ENCODE peak calls at places on chromosomes 16 and 17, in six cellular contexts. One of them, this sample, is unnamed. For H3K4me1, the result is how much of the 10 kb centered on the place peaks cover.

GRCh38 chr17:60941028-60941427 is 263.4 kb downstream of the BCAS3 start:
- ATAC-seq in body of pancreas: peak
- ATAC-seq in lower lobe of right lung: peak
- ATAC-seq in pancreas: no peak
- ATAC-seq in right lobe of liver: peak
- ATAC-seq in IMR-90: peak
- ATAC-seq in this sample: peak

GRCh38 chr17:30234954-30235353 is 543 bp downstream of the SLC6A4 start:
- ATAC-seq in body of pancreas: no peak
- ATAC-seq in lower lobe of right lung: peak
- ATAC-seq in pancreas: no peak
- ATAC-seq in right lobe of liver: no peak
- ATAC-seq in IMR-90: no peak
- ATAC-seq in this sample: no peak

GRCh38 chr17:47717845-47718621 is 15.0 kb upstream of the TBX21 start:
- ATAC-seq in body of pancreas: no peak
- ATAC-seq in lower lobe of right lung: peak
- ATAC-seq in pancreas: no peak
- ATAC-seq in right lobe of liver: no peak
- ATAC-seq in IMR-90: no peak
- ATAC-seq in this sample: no peak

GRCh38 chr17:48850792-48851325 is 20.0 kb downstream of the CALCOCO2 start:
- ATAC-seq in body of pancreas: no peak
- ATAC-seq in lower lobe of right lung: no peak
- ATAC-seq in pancreas: no peak
- ATAC-seq in right lobe of liver: no peak
- ATAC-seq in IMR-90: no peak
- ATAC-seq in this sample: no peak

GRCh38 chr17:17386143-17386800 is 83.1 kb downstream of the NT5M start:
- ATAC-seq in body of pancreas: no peak
- ATAC-seq in lower lobe of right lung: no peak
- ATAC-seq in pancreas: no peak
- ATAC-seq in right lobe of liver: no peak
- ATAC-seq in IMR-90: no peak
- ATAC-seq in this sample: no peak

GRCh38 chr16:8959921-8960787 is 3.6 kb downstream of the USP7 start:
- ATAC-seq in body of pancreas: no peak
- ATAC-seq in lower lobe of right lung: no peak
- ATAC-seq in pancreas: no peak
- ATAC-seq in right lobe of liver: peak
- ATAC-seq in IMR-90: peak
- ATAC-seq in this sample: no peak

GRCh38 chr16:21626659-21627277 is 25.6 kb downstream of the IGSF6 start:
- ATAC-seq in body of pancreas: no peak
- ATAC-seq in lower lobe of right lung: peak
- ATAC-seq in pancreas: no peak
- ATAC-seq in right lobe of liver: peak
- ATAC-seq in IMR-90: peak
- ATAC-seq in this sample: no peak

GRCh38 chr17:29546834-29547233 is 20.0 kb downstream of the ABHD15 start:
- ATAC-seq in body of pancreas: no peak
- ATAC-seq in lower lobe of right lung: no peak
- ATAC-seq in pancreas: no peak
- ATAC-seq in right lobe of liver: no peak
- ATAC-seq in IMR-90: peak
- ATAC-seq in this sample: no peak

GRCh38 chr17:64061157-64061898 is 40.9 kb upstream of the ICAM2 start:
- ATAC-seq in body of pancreas: no peak
- ATAC-seq in lower lobe of right lung: no peak
- ATAC-seq in pancreas: no peak
- ATAC-seq in right lobe of liver: peak
- ATAC-seq in IMR-90: no peak
- ATAC-seq in this sample: no peak

GRCh38 chr16:50679676-50680555 is 1.2 kb downstream of the SNX20 start:
- ATAC-seq in body of pancreas: no peak
- ATAC-seq in lower lobe of right lung: no peak
- ATAC-seq in pancreas: no peak
- ATAC-seq in right lobe of liver: no peak
- ATAC-seq in IMR-90: no peak
- ATAC-seq in this sample: no peak

GRCh38 chr17:8502100-8502499 is 66.4 kb downstream of the NDEL1 start:
- ATAC-seq in body of pancreas: no peak
- ATAC-seq in lower lobe of right lung: no peak
- ATAC-seq in pancreas: no peak
- ATAC-seq in right lobe of liver: no peak
- ATAC-seq in IMR-90: no peak
- ATAC-seq in this sample: no peak

GRCh38 chr17:64020068-64020766 is at the start of gene ICAM2:
- ATAC-seq in body of pancreas: peak
- ATAC-seq in lower lobe of right lung: peak
- ATAC-seq in pancreas: peak
- ATAC-seq in right lobe of liver: peak
- ATAC-seq in IMR-90: no peak
- ATAC-seq in this sample: peak

GRCh38 chr17:62825182-62825581 is 17.1 kb upstream of the MARCHF10 start:
- ATAC-seq in body of pancreas: no peak
- ATAC-seq in lower lobe of right lung: no peak
- ATAC-seq in pancreas: no peak
- ATAC-seq in right lobe of liver: no peak
- ATAC-seq in IMR-90: no peak
- ATAC-seq in this sample: no peak

GRCh38 chr16:51151435-51151950 is 423 bp upstream of the SALL1 start:
- ATAC-seq in body of pancreas: peak
- ATAC-seq in lower lobe of right lung: no peak
- ATAC-seq in pancreas: peak
- ATAC-seq in right lobe of liver: peak
- ATAC-seq in IMR-90: peak
- ATAC-seq in this sample: no peak

GRCh38 chr16:88348377-88349152 is 34.2 kb upstream of the ZNF469 start:
- ATAC-seq in body of pancreas: no peak
- ATAC-seq in lower lobe of right lung: no peak
- ATAC-seq in pancreas: no peak
- ATAC-seq in right lobe of liver: no peak
- ATAC-seq in IMR-90: no peak
- ATAC-seq in this sample: no peak

GRCh38 chr16:401468-402348 is at the start of gene DECR2:
- ATAC-seq in body of pancreas: peak
- ATAC-seq in lower lobe of right lung: peak
- ATAC-seq in pancreas: peak
- ATAC-seq in right lobe of liver: peak
- ATAC-seq in IMR-90: peak
- ATAC-seq in this sample: peak

GRCh38 chr16:24013733-24014645 is 178.2 kb downstream of the PRKCB start:
- ATAC-seq in body of pancreas: no peak
- ATAC-seq in lower lobe of right lung: peak
- ATAC-seq in pancreas: no peak
- ATAC-seq in right lobe of liver: peak
- ATAC-seq in IMR-90: no peak
- ATAC-seq in this sample: no peak

GRCh38 chr17:2792541-2793169 is 3.6 kb upstream of the RAP1GAP2 start:
- ATAC-seq in body of pancreas: no peak
- ATAC-seq in lower lobe of right lung: no peak
- ATAC-seq in pancreas: no peak
- ATAC-seq in right lobe of liver: no peak
- ATAC-seq in IMR-90: no peak
- ATAC-seq in this sample: no peak

GRCh38 chr17:50062323-50063243 is 6.7 kb downstream of the ITGA3 start:
- ATAC-seq in body of pancreas: peak
- ATAC-seq in lower lobe of right lung: peak
- ATAC-seq in pancreas: peak
- ATAC-seq in right lobe of liver: no peak
- ATAC-seq in IMR-90: peak
- ATAC-seq in this sample: peak

GRCh38 chr16:79897087-79897443 is 296.5 kb upstream of the MAF start:
- ATAC-seq in body of pancreas: no peak
- ATAC-seq in lower lobe of right lung: no peak
- ATAC-seq in pancreas: no peak
- ATAC-seq in right lobe of liver: no peak
- ATAC-seq in IMR-90: no peak
- ATAC-seq in this sample: no peak

GRCh38 chr17:17062356-17062755 is 20.1 kb downstream of the MPRIP start:
- ATAC-seq in body of pancreas: no peak
- ATAC-seq in lower lobe of right lung: no peak
- ATAC-seq in pancreas: no peak
- ATAC-seq in right lobe of liver: no peak
- ATAC-seq in IMR-90: peak
- ATAC-seq in this sample: no peak

GRCh38 chr16:17305694-17306093 is 165.1 kb downstream of the XYLT1 start:
- ATAC-seq in body of pancreas: no peak
- ATAC-seq in lower lobe of right lung: no peak
- ATAC-seq in pancreas: no peak
- ATAC-seq in right lobe of liver: no peak
- ATAC-seq in IMR-90: no peak
- ATAC-seq in this sample: no peak

GRCh38 chr17:61002316-61002736 is 324.7 kb downstream of the BCAS3 start:
- ATAC-seq in body of pancreas: no peak
- ATAC-seq in lower lobe of right lung: no peak
- ATAC-seq in pancreas: no peak
- ATAC-seq in right lobe of liver: peak
- ATAC-seq in IMR-90: peak
- ATAC-seq in this sample: no peak

GRCh38 chr17:3594056-3594810 is 15.0 kb downstream of the TRPV1 start:
- ATAC-seq in body of pancreas: no peak
- ATAC-seq in lower lobe of right lung: no peak
- ATAC-seq in pancreas: no peak
- ATAC-seq in right lobe of liver: peak
- ATAC-seq in IMR-90: peak
- ATAC-seq in this sample: peak

GRCh38 chr16:3065069-3065741 is at the start of gene IL32:
- ATAC-seq in body of pancreas: peak
- ATAC-seq in lower lobe of right lung: peak
- ATAC-seq in pancreas: peak
- ATAC-seq in right lobe of liver: peak
- ATAC-seq in IMR-90: peak
- ATAC-seq in this sample: peak

GRCh38 chr16:528111-529011 is 849 bp downstream of the CAPN15 start:
- ATAC-seq in body of pancreas: peak
- ATAC-seq in lower lobe of right lung: peak
- ATAC-seq in pancreas: no peak
- ATAC-seq in right lobe of liver: peak
- ATAC-seq in IMR-90: peak
- ATAC-seq in this sample: peak

GRCh38 chr17:76153640-76154039 is 12.6 kb upstream of the FOXJ1 start:
- ATAC-seq in body of pancreas: no peak
- ATAC-seq in lower lobe of right lung: no peak
- ATAC-seq in pancreas: no peak
- ATAC-seq in right lobe of liver: no peak
- ATAC-seq in IMR-90: no peak
- ATAC-seq in this sample: no peak
- H3K4me1 ChIP-seq in body of pancreas: under half
- H3K4me1 ChIP-seq in lower lobe of right lung: under half
- H3K4me1 ChIP-seq in pancreas: under half
- H3K4me1 ChIP-seq in right lobe of liver: under half
- H3K4me1 ChIP-seq in IMR-90: under half
- H3K4me1 ChIP-seq in this sample: under half

DNA sequence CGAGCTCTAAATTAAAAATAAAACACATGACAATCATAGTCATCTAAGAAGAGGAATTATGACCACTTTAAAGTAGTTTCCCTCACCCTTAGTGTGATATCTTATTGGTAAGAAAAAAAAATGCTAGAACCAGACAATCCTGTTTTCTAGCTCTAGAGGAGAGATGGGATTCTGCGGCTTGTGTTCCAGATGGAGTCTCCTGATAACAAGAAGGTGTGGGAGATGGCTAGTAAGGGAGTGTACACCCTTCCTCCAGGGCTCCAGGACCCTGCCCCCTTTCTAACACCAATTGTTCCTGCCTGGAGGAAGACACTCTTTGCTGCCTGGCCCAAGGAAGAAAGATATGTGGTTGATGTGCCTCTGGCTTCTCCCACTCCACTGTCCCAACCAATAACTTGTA is 68.8 kb upstream of the FBXO47 start:
- ATAC-seq in body of pancreas: no peak
- ATAC-seq in lower lobe of right lung: no peak
- ATAC-seq in pancreas: no peak
- ATAC-seq in right lobe of liver: no peak
- ATAC-seq in IMR-90: no peak
- ATAC-seq in this sample: no peak
- H3K27ac ChIP-seq in body of pancreas: no peak
- H3K27ac ChIP-seq in lower lobe of right lung: no peak
- H3K27ac ChIP-seq in pancreas: no peak
- H3K27ac ChIP-seq in right lobe of liver: no peak
- H3K27ac ChIP-seq in IMR-90: no peak
- H3K27ac ChIP-seq in this sample: no peak

GRCh38 chr17:57288034-57288752 is 31.9 kb downstream of the MSI2 start:
- ATAC-seq in body of pancreas: no peak
- ATAC-seq in lower lobe of right lung: peak
- ATAC-seq in pancreas: no peak
- ATAC-seq in right lobe of liver: no peak
- ATAC-seq in IMR-90: no peak
- ATAC-seq in this sample: peak
- H3K4me1 ChIP-seq in body of pancreas: under half
- H3K4me1 ChIP-seq in lower lobe of right lung: under half
- H3K4me1 ChIP-seq in pancreas: under half
- H3K4me1 ChIP-seq in right lobe of liver: under half
- H3K4me1 ChIP-seq in IMR-90: under half
- H3K4me1 ChIP-seq in this sample: under half

GRCh38 chr16:56192971-56193936 is 2.0 kb downstream of the GNAO1 start:
- ATAC-seq in body of pancreas: no peak
- ATAC-seq in lower lobe of right lung: no peak
- ATAC-seq in pancreas: no peak
- ATAC-seq in right lobe of liver: no peak
- ATAC-seq in IMR-90: no peak
- ATAC-seq in this sample: no peak

GRCh38 chr16:56190903-56191806 is at the start of gene GNAO1:
- ATAC-seq in body of pancreas: peak
- ATAC-seq in lower lobe of right lung: peak
- ATAC-seq in pancreas: peak
- ATAC-seq in right lobe of liver: peak
- ATAC-seq in IMR-90: peak
- ATAC-seq in this sample: peak

GRCh38 chr16:56193951-56194726 is 2.9 kb downstream of the GNAO1 start:
- ATAC-seq in body of pancreas: peak
- ATAC-seq in lower lobe of right lung: peak
- ATAC-seq in pancreas: peak
- ATAC-seq in right lobe of liver: peak
- ATAC-seq in IMR-90: peak
- ATAC-seq in this sample: peak

GRCh38 chr16:56191807-56192643 is 736 bp downstream of the GNAO1 start:
- ATAC-seq in body of pancreas: no peak
- ATAC-seq in lower lobe of right lung: no peak
- ATAC-seq in pancreas: no peak
- ATAC-seq in right lobe of liver: no peak
- ATAC-seq in IMR-90: no peak
- ATAC-seq in this sample: no peak

GRCh38 chr16:56192644-56192960 is 1.3 kb downstream of the GNAO1 start:
- ATAC-seq in body of pancreas: no peak
- ATAC-seq in lower lobe of right lung: no peak
- ATAC-seq in pancreas: no peak
- ATAC-seq in right lobe of liver: no peak
- ATAC-seq in IMR-90: no peak
- ATAC-seq in this sample: no peak
- H3K27ac ChIP-seq in body of pancreas: no peak
- H3K27ac ChIP-seq in lower lobe of right lung: no peak
- H3K27ac ChIP-seq in pancreas: no peak
- H3K27ac ChIP-seq in right lobe of liver: no peak
- H3K27ac ChIP-seq in IMR-90: no peak
- H3K27ac ChIP-seq in this sample: no peak

This sample was measured in gastroesophageal sphincter.